ENCODE peak calls at places on chromosome 4, in seven cellular contexts. U is HepG2, T is H1, M is K562, Y is HCT116, N is Panc1, V is GM12878. J is an unnamed sample.

GRCh38 chr4:10762541-10762940 is 78.0 kb upstream of the CLNK start:
- DNase-seq in U (no peak), T (no peak), M (no peak), Y (no peak), N (no peak), V (no peak), J (no peak)

GRCh38 chr4:117700111-117700892 is 334.0 kb upstream of the NDST3 start:
- DNase-seq in U (peak), T (no peak), M (no peak), Y (peak), N (peak), V (no peak), J (no peak)

GRCh38 chr4:56821394-56822263 is at the start of gene SPINK2:
- DNase-seq in U (no peak), T (peak), M (peak), Y (peak), N (no peak), V (no peak), J (peak)

GRCh38 chr4:56857601-56858301 is 36.2 kb upstream of the SPINK2 start:
- DNase-seq in U (no peak), T (no peak), M (no peak), Y (no peak), N (no peak), V (no peak), J (no peak)

GRCh38 chr4:160772668-160773067 is 1391.1 kb downstream of the FSTL5 start:
- DNase-seq in U (no peak), T (no peak), M (no peak), Y (no peak), N (no peak), V (no peak), J (no peak)

GRCh38 chr4:26076000-26076587 is 162.1 kb downstream of the SMIM20 start:
- DNase-seq in U (no peak), T (no peak), M (no peak), Y (no peak), N (no peak), V (peak), J (no peak)

GRCh38 chr4:184826315-184827266 is 823 bp upstream of the ACSL1 start:
- DNase-seq in U (no peak), T (no peak), M (peak), Y (no peak), N (no peak), V (no peak), J (no peak)

GRCh38 chr4:173834151-173834550 is 304.1 kb upstream of the HAND2 start:
- DNase-seq in U (no peak), T (no peak), M (no peak), Y (peak), N (no peak), V (no peak), J (no peak)

GRCh38 chr4:123599920-123600394 is 203.4 kb downstream of the SPRY1 start:
- DNase-seq in U (peak), T (peak), M (peak), Y (no peak), N (no peak), V (peak), J (peak)

GRCh38 chr4:103137446-103137827 is 37.8 kb upstream of the BDH2 start:
- DNase-seq in U (no peak), T (no peak), M (no peak), Y (no peak), N (no peak), V (no peak), J (no peak)

GRCh38 chr4:94976371-94977011 is 218.7 kb downstream of the BMPR1B start:
- DNase-seq in U (no peak), T (no peak), M (no peak), Y (no peak), N (no peak), V (no peak), J (no peak)

GRCh38 chr4:174591243-174592021 is 69.1 kb upstream of the HPGD start:
- DNase-seq in U (no peak), T (no peak), M (no peak), Y (no peak), N (no peak), V (no peak), J (no peak)

GRCh38 chr4:109588176-109588575 is 28.1 kb downstream of the MCUB start:
- DNase-seq in U (no peak), T (no peak), M (no peak), Y (no peak), N (no peak), V (peak), J (no peak)

GRCh38 chr4:155342142-155342541 is 34.6 kb downstream of the MAP9 start:
- DNase-seq in U (no peak), T (no peak), M (no peak), Y (no peak), N (peak), V (no peak), J (no peak)

GRCh38 chr4:122796801-122797404 is 29.7 kb upstream of the FGF2 start:
- DNase-seq in U (no peak), T (peak), M (no peak), Y (no peak), N (no peak), V (no peak), J (no peak)

GRCh38 chr4:110589297-110589696 is 33.6 kb downstream of the PITX2 start:
- DNase-seq in U (no peak), T (no peak), M (no peak), Y (no peak), N (no peak), V (no peak), J (no peak)

GRCh38 chr4:121462660-121463261 is 81.9 kb upstream of the QRFPR start:
- DNase-seq in U (peak), T (no peak), M (peak), Y (peak), N (peak), V (no peak), J (peak)

GRCh38 chr4:26893491-26893890 is 32.9 kb downstream of the STIM2 start:
- DNase-seq in U (no peak), T (no peak), M (no peak), Y (no peak), N (no peak), V (no peak), J (no peak)

GRCh38 chr4:108072300-108072699 is 82.6 kb downstream of the HADH start:
- DNase-seq in U (no peak), T (no peak), M (no peak), Y (no peak), N (no peak), V (peak), J (no peak)

GRCh38 chr4:155888171-155888570 is 15.3 kb upstream of the TDO2 start:
- DNase-seq in U (no peak), T (no peak), M (no peak), Y (no peak), N (no peak), V (no peak), J (no peak)

GRCh38 chr4:185587444-185588161 is 52.3 kb upstream of the PDLIM3 start:
- DNase-seq in U (no peak), T (peak), M (no peak), Y (no peak), N (no peak), V (peak), J (no peak)

GRCh38 chr4:61984260-61984909 is 784.3 kb downstream of the ADGRL3 start:
- DNase-seq in U (no peak), T (no peak), M (no peak), Y (no peak), N (no peak), V (no peak), J (no peak)

GRCh38 chr4:55355555-55355954 is 9.5 kb downstream of the SRD5A3 start:
- DNase-seq in U (no peak), T (peak), M (no peak), Y (no peak), N (no peak), V (no peak), J (no peak)

GRCh38 chr4:37936889-37937498 is 23.2 kb upstream of the PTTG2 start:
- DNase-seq in U (no peak), T (no peak), M (no peak), Y (no peak), N (no peak), V (no peak), J (no peak)

GRCh38 chr4:38490753-38491446 is 173.1 kb upstream of the KLF3 start:
- DNase-seq in U (peak), T (no peak), M (no peak), Y (no peak), N (no peak), V (no peak), J (no peak)

GRCh38 chr4:105417624-105418023 is 56.2 kb downstream of the PPA2 start:
- DNase-seq in U (peak), T (no peak), M (no peak), Y (no peak), N (no peak), V (no peak), J (no peak)

GRCh38 chr4:182507808-182508207 is 264.6 kb downstream of the TENM3 start:
- DNase-seq in U (no peak), T (no peak), M (no peak), Y (no peak), N (no peak), V (no peak), J (no peak)

GRCh38 chr4:37023504-37023903 is 221.0 kb upstream of the NWD2 start:
- DNase-seq in U (no peak), T (no peak), M (no peak), Y (no peak), N (no peak), V (no peak), J (no peak)

GRCh38 chr4:166121897-166122296 is 248.9 kb downstream of the TLL1 start:
- DNase-seq in U (no peak), T (no peak), M (no peak), Y (no peak), N (no peak), V (no peak), J (no peak)

GRCh38 chr4:184649971-184650855 is 675 bp downstream of the PRIMPOL start:
- DNase-seq in U (peak), T (no peak), M (no peak), Y (no peak), N (no peak), V (no peak), J (peak)

GRCh38 chr4:2290974-2291704 is 29.2 kb upstream of the MXD4 start:
- DNase-seq in U (no peak), T (peak), M (no peak), Y (no peak), N (no peak), V (no peak), J (peak)

GRCh38 chr4:53908661-53909078 is 155.7 kb downstream of the CHIC2 start:
- DNase-seq in U (peak), T (no peak), M (peak), Y (peak), N (peak), V (peak), J (peak)

GRCh38 chr4:169060396-169061081 is 50.5 kb upstream of the CBR4 start:
- DNase-seq in U (no peak), T (no peak), M (no peak), Y (no peak), N (no peak), V (no peak), J (no peak)

DNA sequence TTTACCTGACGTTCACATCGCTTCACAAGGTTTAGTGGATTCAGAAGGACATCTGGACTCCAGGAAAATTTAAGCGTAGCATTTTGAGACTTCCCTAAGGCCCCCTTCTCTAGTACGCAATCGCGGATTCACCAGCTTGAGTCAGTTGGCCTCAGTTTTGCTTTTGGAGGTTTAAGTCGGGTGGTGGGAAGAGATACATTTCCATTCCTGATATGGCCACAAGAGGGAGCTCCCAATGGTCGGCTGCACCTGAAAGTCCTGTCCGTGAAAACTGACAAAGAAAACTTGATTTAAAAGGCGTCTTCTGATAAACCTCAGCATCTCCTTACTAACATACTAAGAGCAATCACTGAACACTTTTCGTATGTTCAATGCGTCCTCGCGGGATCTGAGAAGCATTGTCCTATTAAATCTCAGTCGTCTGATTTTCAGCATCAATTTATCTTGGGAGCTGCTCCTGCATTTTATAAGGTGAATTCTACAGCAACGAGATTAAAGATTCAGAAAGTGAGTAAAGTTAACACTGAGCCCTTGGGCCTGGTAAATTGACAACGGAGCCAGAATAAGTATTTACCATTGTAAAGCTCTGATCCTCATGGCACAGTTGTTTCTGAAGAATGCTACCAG is 50.6 kb downstream of the LGI2 start:
- DNase-seq in U (peak), T (peak), M (peak), Y (peak), N (peak), V (peak), J (peak)
- TF ChIP-seq SIN3A in U (no peak), T (no peak), M (no peak), Y (no peak), N (no peak), V (no peak), J (no peak)

GRCh38 chr4:80831383-80832361 is 198.8 kb upstream of the BMP3 start:
- DNase-seq in U (no peak), T (no peak), M (no peak), Y (no peak), N (no peak), V (no peak), J (no peak)
- TF ChIP-seq SIN3A in U (no peak), T (no peak), M (no peak), Y (no peak), N (no peak), V (no peak), J (no peak)

GRCh38 chr4:124743711-124744110 is 31.2 kb upstream of the ANKRD50 start:
- DNase-seq in U (no peak), T (no peak), M (no peak), Y (no peak), N (no peak), V (no peak), J (no peak)

GRCh38 chr4:124736526-124736925 is 24.0 kb upstream of the ANKRD50 start:
- DNase-seq in U (no peak), T (no peak), M (no peak), Y (no peak), N (no peak), V (no peak), J (no peak)

GRCh38 chr4:124737619-124738018 is 25.1 kb upstream of the ANKRD50 start:
- DNase-seq in U (no peak), T (no peak), M (no peak), Y (no peak), N (no peak), V (no peak), J (no peak)

DNA sequence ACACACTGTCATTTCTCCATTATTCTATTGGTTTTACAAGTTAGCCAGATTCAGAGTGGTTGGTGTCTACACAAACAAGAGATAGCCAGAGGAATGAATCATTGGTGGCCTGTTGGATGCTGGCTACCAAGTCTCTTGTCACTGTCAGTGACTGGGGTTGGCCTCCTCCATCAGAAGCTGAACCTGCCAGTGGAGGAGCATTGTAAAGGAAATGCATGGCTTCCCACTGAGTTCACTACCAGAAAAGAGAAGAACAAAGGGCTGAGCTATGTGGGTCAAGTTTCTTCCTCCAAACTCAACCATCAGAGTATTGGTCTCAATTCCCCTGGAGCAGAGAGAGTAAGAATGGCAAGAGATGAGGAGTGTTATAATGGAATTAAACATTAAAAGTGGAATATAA is 26.5 kb upstream of the ANKRD50 start:
- DNase-seq in U (no peak), T (no peak), M (no peak), Y (no peak), N (no peak), V (no peak), J (no peak)
- TF ChIP-seq SIN3A in U (no peak), T (no peak), M (no peak), Y (no peak), N (no peak), V (no peak), J (no peak)

DNA sequence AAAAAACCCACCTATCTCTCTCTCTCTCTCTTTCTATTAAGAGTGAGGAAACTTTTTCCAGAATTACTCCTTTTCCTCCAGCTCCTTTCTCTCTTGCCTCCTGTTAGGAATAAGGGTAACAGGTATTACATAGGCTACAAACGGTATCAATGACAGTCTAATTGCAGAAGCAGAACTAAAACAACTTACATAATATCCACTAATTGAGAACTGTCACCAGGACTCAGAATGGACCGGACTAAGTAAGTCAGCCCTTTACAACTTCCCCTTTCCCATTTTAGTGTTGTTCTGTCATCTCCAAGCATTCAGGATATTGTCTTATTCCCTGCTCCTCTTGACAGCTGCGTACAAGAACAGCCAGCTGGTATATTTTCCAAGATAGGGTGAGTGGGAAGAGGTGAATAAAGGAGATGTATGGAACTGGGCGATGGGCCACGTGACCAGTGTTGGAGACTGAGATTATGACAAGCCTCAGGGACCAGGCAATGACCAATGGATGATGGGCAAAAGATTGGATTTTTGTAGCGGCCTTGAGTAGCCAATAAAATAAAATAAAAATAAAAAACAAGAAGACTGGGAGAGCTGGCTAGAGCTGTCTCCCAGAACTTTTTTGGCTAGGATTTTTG is 2.3 kb upstream of the FNIP2 start:
- DNase-seq in U (no peak), T (no peak), M (no peak), Y (no peak), N (no peak), V (no peak), J (no peak)
- TF ChIP-seq SIN3A in U (no peak), T (no peak), M (no peak), Y (no peak), N (no peak), V (no peak), J (no peak)

DNA sequence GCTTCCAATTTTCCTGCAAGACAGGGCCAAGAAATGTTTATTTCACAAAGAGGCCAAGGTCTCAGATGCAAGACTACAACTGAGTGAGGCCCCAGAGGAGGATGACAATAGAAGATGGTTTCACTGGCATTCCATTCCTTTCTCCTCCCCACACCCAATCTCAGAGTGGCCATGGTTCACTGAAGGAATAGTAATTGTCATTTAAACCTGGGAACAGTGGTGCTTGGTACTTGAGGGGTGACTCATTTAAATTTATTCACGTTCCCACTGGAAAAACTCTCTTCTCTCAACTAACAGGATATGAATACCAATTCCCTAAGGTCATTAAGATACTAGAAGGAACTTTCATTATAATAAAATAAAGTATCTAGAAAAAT is 35.3 kb upstream of the CXCL8 start:
- DNase-seq in U (no peak), T (no peak), M (no peak), Y (no peak), N (no peak), V (no peak), J (no peak)
- TF ChIP-seq SIN3A in U (no peak), T (no peak), M (no peak), Y (no peak), N (no peak), V (no peak), J (no peak)

GRCh38 chr4:84939111-84939510 is 27.4 kb downstream of the WDFY3 start:
- DNase-seq in U (no peak), T (no peak), M (no peak), Y (no peak), N (no peak), V (no peak), J (no peak)
- TF ChIP-seq SIN3A in U (no peak), T (no peak), M (no peak), Y (no peak), N (no peak), V (no peak), J (no peak)

GRCh38 chr4:92776080-92776479 is 472.3 kb downstream of the GRID2 start:
- DNase-seq in U (no peak), T (no peak), M (no peak), Y (no peak), N (no peak), V (no peak), J (no peak)
- TF ChIP-seq SIN3A in U (no peak), T (no peak), M (no peak), Y (no peak), N (no peak), V (no peak), J (no peak)

GRCh38 chr4:40731792-40732245 is 17.9 kb upstream of the NSUN7 start:
- DNase-seq in U (peak), T (no peak), M (no peak), Y (no peak), N (no peak), V (no peak), J (peak)
- TF ChIP-seq SIN3A in U (no peak), T (no peak), M (no peak), Y (no peak), N (no peak), V (no peak), J (no peak)